ENCODE peak calls at places on chromosomes 4 and X, in six cellular contexts. L is mesenchymal stem cell, T is H9, O is H1, Y is IMR-90, V is neuronal stem cell. H is an unnamed sample.
A peak's percentile ranks its signal among the peaks of the same experiment; 100 is the strongest.

GRCh38 chr4:104719539-104720230 is 225.0 kb upstream of the CXXC4 start:
- DNase-seq in L (no peak), T (no peak), O (no peak), Y (no peak), V (no peak), H (no peak)

GRCh38 chr4:76204936-76205335 is 8.7 kb downstream of the SCARB2 start:
- DNase-seq in L (no peak), T (no peak), O (no peak), Y (no peak), V (no peak), H (no peak)

GRCh38 chr4:138897818-138898226 is 117.8 kb upstream of the NOCT start:
- DNase-seq in L (peak; percentile 94), T (no peak), O (no peak), Y (peak; percentile 94), V (no peak), H (peak; percentile 38)

GRCh38 chr4:52917836-52918235 is 55.7 kb downstream of the RASL11B start:
- DNase-seq in L (no peak), T (no peak), O (no peak), Y (no peak), V (no peak), H (no peak)

GRCh38 chr4:56055027-56055976 is 106.6 kb downstream of the CEP135 start:
- DNase-seq in L (peak; percentile 24), T (no peak), O (no peak), Y (no peak), V (peak; percentile 24), H (peak; percentile 76)

GRCh38 chr4:20251061-20251795 is 477 bp upstream of the SLIT2 start:
- DNase-seq in L (peak; percentile 18), T (no peak), O (no peak), Y (peak; percentile 16), V (no peak), H (no peak)

GRCh38 chr4:176435891-176436499 is 116.2 kb downstream of the SPCS3 start:
- DNase-seq in L (peak; percentile 1), T (no peak), O (no peak), Y (peak; percentile 51), V (no peak), H (no peak)

GRCh38 chrX:123960956-123961267 is 594 bp upstream of the STAG2 start:
- DNase-seq in L (no peak), T (no peak), O (no peak), Y (no peak), V (no peak), H (no peak)

GRCh38 chr4:32569844-32570243 is 1849.7 kb downstream of the PCDH7 start:
- DNase-seq in L (no peak), T (no peak), O (no peak), Y (no peak), V (no peak), H (no peak)

GRCh38 chrX:74382613-74383012 is 38.7 kb upstream of the SLC16A2 start:
- DNase-seq in L (peak; percentile 64), T (peak; percentile 70), O (peak; percentile 68), Y (peak; percentile 66), V (peak; percentile 26), H (peak; percentile 71)

GRCh38 chr4:184808719-184809062 is 17.1 kb downstream of the ACSL1 start:
- DNase-seq in L (peak; percentile 21), T (no peak), O (no peak), Y (peak; percentile 18), V (no peak), H (no peak)

GRCh38 chrX:115350696-115351408 is 61.3 kb downstream of the LUZP4 start:
- DNase-seq in L (no peak), T (no peak), O (no peak), Y (no peak), V (no peak), H (no peak)

GRCh38 chr4:86218721-86219481 is 141.0 kb downstream of the MAPK10 start:
- DNase-seq in L (peak; percentile 73), T (no peak), O (no peak), Y (peak; percentile 53), V (no peak), H (no peak)

GRCh38 chr4:89906787-89907521 is 12.3 kb downstream of the MMRN1 start:
- DNase-seq in L (no peak), T (no peak), O (no peak), Y (no peak), V (peak; percentile 6), H (peak; percentile 27)

GRCh38 chr4:27702710-27703431 is 842.2 kb downstream of the STIM2 start:
- DNase-seq in L (no peak), T (peak; percentile 36), O (peak; percentile 50), Y (peak; percentile 1), V (no peak), H (peak; percentile 65)

GRCh38 chr4:143355540-143356217 is 19.0 kb downstream of the GAB1 start:
- DNase-seq in L (peak; percentile 46), T (no peak), O (no peak), Y (peak; percentile 48), V (no peak), H (peak; percentile 71)

GRCh38 chr4:3791910-3792542 is 25.8 kb downstream of the ADRA2C start:
- DNase-seq in L (no peak), T (peak; percentile 89), O (peak; percentile 95), Y (peak; percentile 8), V (peak; percentile 73), H (peak; percentile 81)

GRCh38 chr4:158850800-158851644 is 82.2 kb downstream of the FNIP2 start:
- DNase-seq in L (peak; percentile 47), T (no peak), O (no peak), Y (peak; percentile 44), V (no peak), H (no peak)

GRCh38 chr4:129583868-129584267 is 487.9 kb downstream of the C4orf33 start:
- DNase-seq in L (no peak), T (no peak), O (no peak), Y (no peak), V (no peak), H (peak; percentile 52)

GRCh38 chr4:17111959-17112659 is 213.7 kb upstream of the LDB2 start:
- DNase-seq in L (no peak), T (peak; percentile 63), O (peak; percentile 83), Y (no peak), V (peak; percentile 31), H (peak; percentile 76)

GRCh38 chr4:90127223-90127705 is at the start of gene CCSER1:
- DNase-seq in L (peak; percentile 64), T (peak; percentile 61), O (peak; percentile 72), Y (peak; percentile 1), V (peak; percentile 43), H (peak; percentile 73)

GRCh38 chr4:66572949-66573348 is 902.7 kb upstream of the EPHA5 start:
- DNase-seq in L (peak; percentile 79), T (no peak), O (no peak), Y (peak; percentile 43), V (no peak), H (no peak)

GRCh38 chr4:5127556-5127955 is 76.3 kb downstream of the STK32B start:
- DNase-seq in L (no peak), T (no peak), O (no peak), Y (peak; percentile 55), V (no peak), H (no peak)

GRCh38 chrX:23511783-23512182 is 155.5 kb upstream of the PRDX4 start:
- DNase-seq in L (no peak), T (no peak), O (no peak), Y (no peak), V (no peak), H (no peak)

GRCh38 chr4:1808851-1809753 is 16.0 kb downstream of the FGFR3 start:
- DNase-seq in L (no peak), T (no peak), O (no peak), Y (no peak), V (no peak), H (no peak)

GRCh38 chr4:124445071-124445470 is 267.5 kb downstream of the ANKRD50 start:
- DNase-seq in L (no peak), T (no peak), O (no peak), Y (no peak), V (no peak), H (no peak)

GRCh38 chrX:101051153-101051548 is 760 bp downstream of the TRMT2B start:
- DNase-seq in L (no peak), T (no peak), O (no peak), Y (no peak), V (no peak), H (no peak)

GRCh38 chrX:69038188-69038587 is 127.1 kb downstream of the PJA1 start:
- DNase-seq in L (no peak), T (peak; percentile 6), O (no peak), Y (no peak), V (no peak), H (no peak)

GRCh38 chr4:128256539-128256938 is 31.1 kb downstream of the PGRMC2 start:
- DNase-seq in L (no peak), T (no peak), O (no peak), Y (no peak), V (no peak), H (no peak)

GRCh38 chrX:147848009-147848408 is 63.7 kb upstream of the FMR1 start:
- DNase-seq in L (no peak), T (no peak), O (no peak), Y (no peak), V (no peak), H (no peak)

GRCh38 chr4:153792007-153792892 is 3.4 kb upstream of the SFRP2 start:
- DNase-seq in L (peak; percentile 82), T (peak; percentile 94), O (peak; percentile 97), Y (no peak), V (peak; percentile 94), H (peak; percentile 97)

GRCh38 chrX:71545364-71545763 is 12.5 kb downstream of the OGT start:
- DNase-seq in L (no peak), T (no peak), O (no peak), Y (no peak), V (no peak), H (no peak)

GRCh38 chr4:40923326-40924095 is 173.8 kb downstream of the NSUN7 start:
- DNase-seq in L (no peak), T (no peak), O (no peak), Y (no peak), V (no peak), H (no peak)

GRCh38 chrX:136731207-136731782 is 49.4 kb downstream of the ARHGEF6 start:
- DNase-seq in L (no peak), T (no peak), O (no peak), Y (no peak), V (no peak), H (no peak)

GRCh38 chr4:165867961-165868360 is 5.1 kb upstream of the TLL1 start:
- DNase-seq in L (no peak), T (no peak), O (no peak), Y (no peak), V (no peak), H (no peak)
- H3K23ac ChIP-seq in L (no peak overlapping the region), T (no peak overlapping the region), O (no peak overlapping the region), Y (no peak overlapping the region), V (no peak overlapping the region), H (no peak overlapping the region)

GRCh38 chrX:44747317-44747716 is 96.5 kb upstream of the DUSP21 start:
- DNase-seq in L (no peak), T (no peak), O (no peak), Y (no peak), V (no peak), H (peak; percentile 7)
- H3K23ac ChIP-seq in L (no peak overlapping the region), T (no peak overlapping the region), O (no peak overlapping the region), Y (no peak overlapping the region), V (no peak overlapping the region), H (no peak overlapping the region)

GRCh38 chrX:30312858-30313257 is 3.7 kb upstream of the NR0B1 start:
- DNase-seq in L (no peak), T (no peak), O (no peak), Y (no peak), V (no peak), H (no peak)
- H3K23ac ChIP-seq in L (no peak overlapping the region), T (no peak overlapping the region), O (no peak overlapping the region), Y (no peak overlapping the region), V (no peak overlapping the region), H (no peak overlapping the region)

GRCh38 chrX:50996930-50997329 is 86.4 kb downstream of the BMP15 start:
- DNase-seq in L (no peak), T (peak; percentile 36), O (no peak), Y (no peak), V (no peak), H (peak; percentile 37)
- H3K23ac ChIP-seq in L (no peak overlapping the region), T (no peak overlapping the region), O (no peak overlapping the region), Y (no peak overlapping the region), V (no peak overlapping the region), H (no peak overlapping the region)

H was measured in mesendoderm.